ENCODE peak calls at places on chromosomes 12 and 14, in eight cellular contexts. One of them, this sample, is unnamed.
A peak's percentile ranks its signal among the peaks of the same experiment; 100 is the strongest.

GRCh38 chr12:100348657-100349454 is 8.0 kb upstream of the SLC17A8 start:
- DNase-seq in Ammon's horn: peak; percentile 29
- DNase-seq in HEK293T: peak; percentile 21
- DNase-seq in LNCaP clone FGC: no peak
- DNase-seq in epithelial cell of esophagus: peak; percentile 47
- DNase-seq in stimulated activated CD8-positive, alpha-beta memory T cell treated with anti-CD3 and anti-CD28 coated beads, Interleukin-7, amount 100 ng/mL, for 4 hours: no peak
- DNase-seq in posterior vena cava: no peak
- DNase-seq in CD4-positive, alpha-beta memory T cell: no peak
- DNase-seq in this sample: peak; percentile 50

GRCh38 chr14:68409355-68409754 is 383.5 kb downstream of the ZFP36L1 start:
- DNase-seq in posterior vena cava: no peak
- DNase-seq in LNCaP clone FGC: no peak
- DNase-seq in stimulated activated CD8-positive, alpha-beta memory T cell treated with anti-CD3 and anti-CD28 coated beads, Interleukin-7, amount 100 ng/mL, for 4 hours: no peak
- DNase-seq in HEK293T: no peak
- DNase-seq in CD4-positive, alpha-beta memory T cell: no peak
- DNase-seq in epithelial cell of esophagus: no peak
- DNase-seq in Ammon's horn: no peak
- DNase-seq in this sample: no peak

GRCh38 chr14:49959822-49960408 is 67.0 kb downstream of the ARF6 start:
- DNase-seq in LNCaP clone FGC: no peak
- DNase-seq in posterior vena cava: no peak
- DNase-seq in HEK293T: no peak
- DNase-seq in epithelial cell of esophagus: peak; percentile 65
- DNase-seq in CD4-positive, alpha-beta memory T cell: no peak
- DNase-seq in stimulated activated CD8-positive, alpha-beta memory T cell treated with anti-CD3 and anti-CD28 coated beads, Interleukin-7, amount 100 ng/mL, for 4 hours: no peak
- DNase-seq in Ammon's horn: no peak
- DNase-seq in this sample: no peak

GRCh38 chr12:121451931-121452330 is 52.0 kb downstream of the RNF34 start:
- DNase-seq in epithelial cell of esophagus: no peak
- DNase-seq in stimulated activated CD8-positive, alpha-beta memory T cell treated with anti-CD3 and anti-CD28 coated beads, Interleukin-7, amount 100 ng/mL, for 4 hours: no peak
- DNase-seq in HEK293T: no peak
- DNase-seq in CD4-positive, alpha-beta memory T cell: no peak
- DNase-seq in Ammon's horn: no peak
- DNase-seq in posterior vena cava: no peak
- DNase-seq in LNCaP clone FGC: no peak
- DNase-seq in this sample: no peak

GRCh38 chr14:69475194-69475818 is 9.2 kb upstream of the PLEKHD1 start:
- DNase-seq in Ammon's horn: no peak
- DNase-seq in HEK293T: peak; percentile 53
- DNase-seq in LNCaP clone FGC: no peak
- DNase-seq in epithelial cell of esophagus: peak; percentile 44
- DNase-seq in CD4-positive, alpha-beta memory T cell: no peak
- DNase-seq in posterior vena cava: peak; percentile 59
- DNase-seq in stimulated activated CD8-positive, alpha-beta memory T cell treated with anti-CD3 and anti-CD28 coated beads, Interleukin-7, amount 100 ng/mL, for 4 hours: no peak
- DNase-seq in this sample: peak; percentile 53

GRCh38 chr14:96989293-96989692 is 192.1 kb downstream of the VRK1 start:
- DNase-seq in LNCaP clone FGC: no peak
- DNase-seq in stimulated activated CD8-positive, alpha-beta memory T cell treated with anti-CD3 and anti-CD28 coated beads, Interleukin-7, amount 100 ng/mL, for 4 hours: no peak
- DNase-seq in CD4-positive, alpha-beta memory T cell: no peak
- DNase-seq in HEK293T: no peak
- DNase-seq in posterior vena cava: no peak
- DNase-seq in epithelial cell of esophagus: no peak
- DNase-seq in Ammon's horn: peak; percentile 70
- DNase-seq in this sample: no peak

GRCh38 chr12:67107751-67108269 is 161.3 kb upstream of the CAND1 start:
- DNase-seq in HEK293T: no peak
- DNase-seq in epithelial cell of esophagus: no peak
- DNase-seq in Ammon's horn: no peak
- DNase-seq in LNCaP clone FGC: no peak
- DNase-seq in CD4-positive, alpha-beta memory T cell: no peak
- DNase-seq in stimulated activated CD8-positive, alpha-beta memory T cell treated with anti-CD3 and anti-CD28 coated beads, Interleukin-7, amount 100 ng/mL, for 4 hours: no peak
- DNase-seq in posterior vena cava: no peak
- DNase-seq in this sample: peak; percentile 23

GRCh38 chr14:78700236-78700635 is 530.1 kb downstream of the NRXN3 start:
- DNase-seq in stimulated activated CD8-positive, alpha-beta memory T cell treated with anti-CD3 and anti-CD28 coated beads, Interleukin-7, amount 100 ng/mL, for 4 hours: no peak
- DNase-seq in HEK293T: no peak
- DNase-seq in Ammon's horn: no peak
- DNase-seq in epithelial cell of esophagus: no peak
- DNase-seq in LNCaP clone FGC: no peak
- DNase-seq in CD4-positive, alpha-beta memory T cell: no peak
- DNase-seq in posterior vena cava: no peak
- DNase-seq in this sample: peak; percentile 5

GRCh38 chr14:44339256-44339655 is 167.8 kb downstream of the FSCB start:
- DNase-seq in HEK293T: no peak
- DNase-seq in stimulated activated CD8-positive, alpha-beta memory T cell treated with anti-CD3 and anti-CD28 coated beads, Interleukin-7, amount 100 ng/mL, for 4 hours: no peak
- DNase-seq in Ammon's horn: no peak
- DNase-seq in epithelial cell of esophagus: peak; percentile 23
- DNase-seq in LNCaP clone FGC: no peak
- DNase-seq in CD4-positive, alpha-beta memory T cell: no peak
- DNase-seq in posterior vena cava: no peak
- DNase-seq in this sample: peak; percentile 1

GRCh38 chr14:69629225-69630127 is 18.1 kb downstream of the SUSD6 start:
- DNase-seq in CD4-positive, alpha-beta memory T cell: no peak
- DNase-seq in Ammon's horn: no peak
- DNase-seq in LNCaP clone FGC: no peak
- DNase-seq in HEK293T: no peak
- DNase-seq in stimulated activated CD8-positive, alpha-beta memory T cell treated with anti-CD3 and anti-CD28 coated beads, Interleukin-7, amount 100 ng/mL, for 4 hours: no peak
- DNase-seq in epithelial cell of esophagus: no peak
- DNase-seq in posterior vena cava: no peak
- DNase-seq in this sample: no peak

GRCh38 chr14:96727076-96727475 is 70.1 kb upstream of the VRK1 start:
- DNase-seq in Ammon's horn: no peak
- DNase-seq in HEK293T: no peak
- DNase-seq in posterior vena cava: no peak
- DNase-seq in LNCaP clone FGC: no peak
- DNase-seq in epithelial cell of esophagus: no peak
- DNase-seq in stimulated activated CD8-positive, alpha-beta memory T cell treated with anti-CD3 and anti-CD28 coated beads, Interleukin-7, amount 100 ng/mL, for 4 hours: no peak
- DNase-seq in CD4-positive, alpha-beta memory T cell: no peak
- DNase-seq in this sample: no peak

GRCh38 chr14:51448831-51449665 is 202.7 kb upstream of the FRMD6 start:
- DNase-seq in posterior vena cava: no peak
- DNase-seq in stimulated activated CD8-positive, alpha-beta memory T cell treated with anti-CD3 and anti-CD28 coated beads, Interleukin-7, amount 100 ng/mL, for 4 hours: no peak
- DNase-seq in CD4-positive, alpha-beta memory T cell: no peak
- DNase-seq in LNCaP clone FGC: no peak
- DNase-seq in HEK293T: no peak
- DNase-seq in epithelial cell of esophagus: peak; percentile 79
- DNase-seq in Ammon's horn: no peak
- DNase-seq in this sample: peak; percentile 56

GRCh38 chr12:62931481-62931880 is 3.5 kb downstream of the PPM1H start:
- DNase-seq in HEK293T: no peak
- DNase-seq in epithelial cell of esophagus: no peak
- DNase-seq in stimulated activated CD8-positive, alpha-beta memory T cell treated with anti-CD3 and anti-CD28 coated beads, Interleukin-7, amount 100 ng/mL, for 4 hours: no peak
- DNase-seq in LNCaP clone FGC: no peak
- DNase-seq in CD4-positive, alpha-beta memory T cell: no peak
- DNase-seq in Ammon's horn: no peak
- DNase-seq in posterior vena cava: no peak
- DNase-seq in this sample: no peak

GRCh38 chr12:24109381-24110039 is 160.0 kb upstream of the SOX5 start:
- DNase-seq in HEK293T: peak; percentile 14
- DNase-seq in CD4-positive, alpha-beta memory T cell: no peak
- DNase-seq in stimulated activated CD8-positive, alpha-beta memory T cell treated with anti-CD3 and anti-CD28 coated beads, Interleukin-7, amount 100 ng/mL, for 4 hours: no peak
- DNase-seq in epithelial cell of esophagus: peak; percentile 40
- DNase-seq in LNCaP clone FGC: no peak
- DNase-seq in posterior vena cava: no peak
- DNase-seq in Ammon's horn: peak; percentile 4
- DNase-seq in this sample: peak; percentile 27

GRCh38 chr12:1500095-1500801 is 94.1 kb downstream of the FBXL14 start:
- DNase-seq in LNCaP clone FGC: no peak
- DNase-seq in CD4-positive, alpha-beta memory T cell: no peak
- DNase-seq in HEK293T: no peak
- DNase-seq in posterior vena cava: no peak
- DNase-seq in Ammon's horn: no peak
- DNase-seq in stimulated activated CD8-positive, alpha-beta memory T cell treated with anti-CD3 and anti-CD28 coated beads, Interleukin-7, amount 100 ng/mL, for 4 hours: no peak
- DNase-seq in epithelial cell of esophagus: no peak
- DNase-seq in this sample: peak; percentile 76

GRCh38 chr14:100076630-100077029 is 11.4 kb downstream of the EVL start:
- DNase-seq in LNCaP clone FGC: no peak
- DNase-seq in HEK293T: no peak
- DNase-seq in posterior vena cava: no peak
- DNase-seq in CD4-positive, alpha-beta memory T cell: no peak
- DNase-seq in stimulated activated CD8-positive, alpha-beta memory T cell treated with anti-CD3 and anti-CD28 coated beads, Interleukin-7, amount 100 ng/mL, for 4 hours: no peak
- DNase-seq in Ammon's horn: no peak
- DNase-seq in epithelial cell of esophagus: peak; percentile 75
- DNase-seq in this sample: peak; percentile 80

GRCh38 chr12:2941524-2941923 is 17.7 kb upstream of the TEAD4 start:
- DNase-seq in epithelial cell of esophagus: no peak
- DNase-seq in Ammon's horn: no peak
- DNase-seq in posterior vena cava: peak; percentile 44
- DNase-seq in HEK293T: no peak
- DNase-seq in LNCaP clone FGC: no peak
- DNase-seq in CD4-positive, alpha-beta memory T cell: no peak
- DNase-seq in stimulated activated CD8-positive, alpha-beta memory T cell treated with anti-CD3 and anti-CD28 coated beads, Interleukin-7, amount 100 ng/mL, for 4 hours: no peak
- DNase-seq in this sample: no peak

GRCh38 chr14:68468437-68469207 is 324.2 kb downstream of the ZFP36L1 start:
- DNase-seq in posterior vena cava: no peak
- DNase-seq in epithelial cell of esophagus: peak; percentile 96
- DNase-seq in CD4-positive, alpha-beta memory T cell: no peak
- DNase-seq in HEK293T: no peak
- DNase-seq in LNCaP clone FGC: no peak
- DNase-seq in Ammon's horn: no peak
- DNase-seq in stimulated activated CD8-positive, alpha-beta memory T cell treated with anti-CD3 and anti-CD28 coated beads, Interleukin-7, amount 100 ng/mL, for 4 hours: peak; percentile 17
- DNase-seq in this sample: peak; percentile 73

GRCh38 chr12:127966331-127966730 is 300.6 kb upstream of the TMEM132C start:
- DNase-seq in posterior vena cava: no peak
- DNase-seq in CD4-positive, alpha-beta memory T cell: no peak
- DNase-seq in stimulated activated CD8-positive, alpha-beta memory T cell treated with anti-CD3 and anti-CD28 coated beads, Interleukin-7, amount 100 ng/mL, for 4 hours: no peak
- DNase-seq in LNCaP clone FGC: no peak
- DNase-seq in epithelial cell of esophagus: no peak
- DNase-seq in Ammon's horn: no peak
- DNase-seq in HEK293T: no peak
- DNase-seq in this sample: no peak

GRCh38 chr12:14185441-14186192 is 179.9 kb upstream of the ATF7IP start:
- DNase-seq in HEK293T: peak; percentile 57
- DNase-seq in stimulated activated CD8-positive, alpha-beta memory T cell treated with anti-CD3 and anti-CD28 coated beads, Interleukin-7, amount 100 ng/mL, for 4 hours: no peak
- DNase-seq in epithelial cell of esophagus: peak; percentile 59
- DNase-seq in CD4-positive, alpha-beta memory T cell: peak; percentile 23
- DNase-seq in LNCaP clone FGC: no peak
- DNase-seq in Ammon's horn: peak; percentile 61
- DNase-seq in posterior vena cava: no peak
- DNase-seq in this sample: peak; percentile 61

GRCh38 chr12:113135178-113136127 is at the start of gene RASAL1:
- DNase-seq in posterior vena cava: no peak
- DNase-seq in epithelial cell of esophagus: peak; percentile 55
- DNase-seq in CD4-positive, alpha-beta memory T cell: peak; percentile 74
- DNase-seq in LNCaP clone FGC: no peak
- DNase-seq in Ammon's horn: no peak
- DNase-seq in stimulated activated CD8-positive, alpha-beta memory T cell treated with anti-CD3 and anti-CD28 coated beads, Interleukin-7, amount 100 ng/mL, for 4 hours: peak; percentile 50
- DNase-seq in HEK293T: peak; percentile 56
- DNase-seq in this sample: peak; percentile 52